ENCODE peak calls at places on chromosomes 16 and 17, in five cellular contexts. I is H9, W is keratinocyte, U is psoas muscle, R is heart left ventricle. D is an unnamed sample.

GRCh38 chr17:13465678-13466077 is 136.1 kb downstream of the HS3ST3A1 start:
- DNase-seq in I (no peak), W (no peak), U (no peak), R (no peak), D (no peak)

GRCh38 chr16:78816499-78817441 is 717.3 kb downstream of the WWOX start:
- DNase-seq in I (no peak), W (no peak), U (peak; percentile 40), R (no peak), D (no peak)

GRCh38 chr17:9798724-9799123 is 7.3 kb upstream of the DHRS7C start:
- DNase-seq in I (no peak), W (no peak), U (no peak), R (no peak), D (no peak)

GRCh38 chr17:57595426-57595825 is 149.7 kb downstream of the CCDC182 start:
- DNase-seq in I (no peak), W (no peak), U (no peak), R (no peak), D (no peak)

GRCh38 chr16:67719778-67720144 is 645 bp upstream of the GFOD2 start:
- DNase-seq in I (no peak), W (no peak), U (no peak), R (peak; percentile 41), D (no peak)

GRCh38 chr17:63275318-63275967 is 170.7 kb downstream of the CYB561 start:
- DNase-seq in I (no peak), W (peak; percentile 82), U (no peak), R (no peak), D (peak; percentile 93)

GRCh38 chr16:73232555-73233422 is 184.9 kb upstream of the ZFHX3 start:
- DNase-seq in I (peak; percentile 49), W (no peak), U (peak; percentile 42), R (peak; percentile 52), D (no peak)

GRCh38 chr17:34756670-34757021 is 177.3 kb downstream of the TMEM132E start:
- DNase-seq in I (peak; percentile 36), W (no peak), U (peak; percentile 26), R (peak; percentile 37), D (no peak)

GRCh38 chr17:60079401-60079861 is 710 bp upstream of the HEATR6 start:
- DNase-seq in I (no peak), W (no peak), U (no peak), R (no peak), D (no peak)

GRCh38 chr16:50747206-50747956 is 5.5 kb downstream of the CYLD start:
- DNase-seq in I (no peak), W (no peak), U (no peak), R (no peak), D (no peak)

GRCh38 chr17:17300624-17301568 is 2.3 kb upstream of the NT5M start:
- DNase-seq in I (peak; percentile 99), W (no peak), U (peak; percentile 44), R (peak; percentile 64), D (no peak)

GRCh38 chr16:22684282-22685161 is 129.4 kb upstream of the HS3ST2 start:
- DNase-seq in I (no peak), W (no peak), U (no peak), R (no peak), D (no peak)

GRCh38 chr17:17460038-17460437 is 16.8 kb upstream of the MED9 start:
- DNase-seq in I (no peak), W (no peak), U (no peak), R (no peak), D (no peak)

GRCh38 chr17:39607057-39607850 is 466 bp downstream of the NEUROD2 start:
- DNase-seq in I (peak; percentile 62), W (no peak), U (no peak), R (no peak), D (no peak)

GRCh38 chr16:47493358-47494337 is 32.5 kb downstream of the PHKB start:
- DNase-seq in I (no peak), W (no peak), U (no peak), R (no peak), D (no peak)

DNA sequence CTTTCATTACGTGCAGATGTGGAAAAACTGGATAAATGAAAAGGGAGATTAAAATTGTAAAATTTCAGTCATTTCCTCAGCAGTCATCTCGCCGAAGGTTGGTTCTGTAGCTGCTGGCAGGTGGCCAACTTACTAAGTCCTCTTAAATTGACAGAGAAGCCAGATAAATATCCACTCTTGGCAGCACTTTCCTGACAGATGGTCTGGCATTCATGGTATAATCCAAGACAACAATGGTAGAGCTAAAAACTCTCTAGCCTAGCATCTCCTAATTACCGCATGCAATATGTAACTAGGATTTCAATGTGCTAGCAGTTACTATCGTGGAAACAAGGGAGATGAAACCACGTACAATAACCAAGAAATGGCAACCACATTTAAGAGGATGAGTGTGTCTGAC is 306.3 kb downstream of the CNTNAP4 start:
- DNase-seq in I (no peak), W (no peak), U (no peak), R (peak; percentile 33), D (no peak)
- H3K27ac ChIP-seq in I (no peak overlapping the region), W (no peak overlapping the region), U (no peak overlapping the region), R (no peak overlapping the region), D (no peak overlapping the region)

GRCh38 chr17:4800462-4801185 is 1.5 kb downstream of the C17orf114 start:
- DNase-seq in I (no peak), W (no peak), U (no peak), R (no peak), D (no peak)

GRCh38 chr17:4806420-4806769 is 557 bp upstream of the PLD2 start:
- DNase-seq in I (no peak), W (no peak), U (no peak), R (no peak), D (no peak)

GRCh38 chr17:4807534-4808377 is 804 bp downstream of the PLD2 start:
- DNase-seq in I (no peak), W (no peak), U (peak; percentile 21), R (no peak), D (no peak)

GRCh38 chr17:4806770-4807533 is at the start of gene PLD2:
- DNase-seq in I (peak; percentile 91), W (no peak), U (peak; percentile 87), R (peak; percentile 93), D (no peak)

GRCh38 chr17:4802228-4802627 is at the start of gene C17orf114:
- DNase-seq in I (no peak), W (no peak), U (no peak), R (no peak), D (no peak)
- H3K27ac ChIP-seq in I (no peak within 1 kb of the TSS), W (no peak within 1 kb of the TSS), U (no peak within 1 kb of the TSS), R (no peak within 1 kb of the TSS), D (no peak within 1 kb of the TSS)

GRCh38 chr17:79800325-79801155 is 3.7 kb upstream of the CBX8 start:
- DNase-seq in I (peak; percentile 93), W (no peak), U (no peak), R (no peak), D (no peak)
- H3K27ac ChIP-seq in I (no peak overlapping the region), W (no peak overlapping the region), U (no peak overlapping the region), R (no peak overlapping the region), D (no peak overlapping the region)

GRCh38 chr17:19374136-19374535 is 4.2 kb upstream of the MAPK7 start:
- DNase-seq in I (no peak), W (no peak), U (no peak), R (no peak), D (no peak)
- H3K27ac ChIP-seq in I (no peak overlapping the region), W (no peak overlapping the region), U (no peak overlapping the region), R (no peak overlapping the region), D (no peak overlapping the region)

GRCh38 chr17:32876414-32877163 is at the start of gene MYO1D:
- DNase-seq in I (peak; percentile 83), W (no peak), U (peak; percentile 38), R (peak; percentile 41), D (no peak)

GRCh38 chr17:32875904-32876413 is 965 bp downstream of the MYO1D start:
- DNase-seq in I (no peak), W (no peak), U (no peak), R (no peak), D (no peak)

GRCh38 chr17:32878211-32878610 is 1.3 kb upstream of the MYO1D start:
- DNase-seq in I (no peak), W (no peak), U (peak; percentile 85), R (no peak), D (no peak)

GRCh38 chr17:32879143-32879542 is 2.2 kb upstream of the MYO1D start:
- DNase-seq in I (no peak), W (no peak), U (no peak), R (no peak), D (no peak)

GRCh38 chr17:32877164-32877764 is 340 bp upstream of the MYO1D start:
- DNase-seq in I (peak; percentile 95), W (no peak), U (peak; percentile 93), R (peak; percentile 94), D (peak; percentile 46)
- H3K27ac ChIP-seq in I (no peak overlapping the region), W (peak overlapping the region; percentile 72), U (peak overlapping the region; percentile 43), R (peak overlapping the region; percentile 90), D (peak overlapping the region; percentile 97)

DNA sequence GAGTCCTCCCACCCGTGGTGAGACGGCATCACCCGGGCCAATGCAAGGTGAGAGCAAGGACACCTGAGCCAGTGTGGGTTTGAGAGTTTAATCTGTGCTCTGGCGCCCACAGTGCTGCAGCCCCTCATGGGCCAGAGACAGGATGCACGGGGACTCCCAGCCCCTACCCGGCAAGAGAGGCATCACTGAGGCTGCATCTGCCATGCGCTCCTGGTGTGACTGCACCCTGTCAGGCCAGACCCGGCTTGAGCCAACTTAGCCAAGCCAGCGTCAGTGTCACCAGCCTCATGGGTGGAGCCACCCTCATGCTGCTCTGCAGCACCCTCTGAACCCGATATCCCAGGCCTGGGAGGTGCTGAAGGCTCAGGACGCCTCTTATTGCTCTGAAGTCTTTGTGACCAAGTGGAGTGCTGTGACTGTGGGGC is 1.3 kb upstream of the BRICD5 start:
- DNase-seq in I (no peak), W (no peak), U (no peak), R (no peak), D (no peak)
- H3K27ac ChIP-seq in I (no peak overlapping the region), W (no peak overlapping the region), U (peak overlapping the region; percentile 90), R (peak overlapping the region; percentile 86), D (peak overlapping the region; percentile 35)

D was measured in epithelial cell of prostate.